ENCODE peak calls at places on chromosomes 12 and 14, in six cellular contexts. One of them, this sample, is unnamed.

GRCh38 chr12:94592080-94592479 is 58.3 kb downstream of the TMCC3 start:
- DNase-seq in GM10248: no peak
- DNase-seq in suprapubic skin: no peak
- DNase-seq in anterior cingulate cortex: no peak
- DNase-seq in GM12878: no peak
- DNase-seq in stimulated activated CD8-positive, alpha-beta memory T cell treated with anti-CD3 and anti-CD28 coated beads, Interleukin-4, amount 100 ng/mL, for 1 hour: no peak
- DNase-seq in this sample: no peak

GRCh38 chr12:122949405-122949804 is 16.9 kb downstream of the ABCB9 start:
- DNase-seq in GM10248: no peak
- DNase-seq in suprapubic skin: no peak
- DNase-seq in anterior cingulate cortex: no peak
- DNase-seq in GM12878: no peak
- DNase-seq in stimulated activated CD8-positive, alpha-beta memory T cell treated with anti-CD3 and anti-CD28 coated beads, Interleukin-4, amount 100 ng/mL, for 1 hour: no peak
- DNase-seq in this sample: no peak

GRCh38 chr12:101527682-101528081 is 52.5 kb downstream of the SPIC start:
- DNase-seq in GM10248: no peak
- DNase-seq in suprapubic skin: no peak
- DNase-seq in anterior cingulate cortex: no peak
- DNase-seq in GM12878: no peak
- DNase-seq in stimulated activated CD8-positive, alpha-beta memory T cell treated with anti-CD3 and anti-CD28 coated beads, Interleukin-4, amount 100 ng/mL, for 1 hour: no peak
- DNase-seq in this sample: no peak

GRCh38 chr12:91053951-91054715 is 3.7 kb downstream of the KERA start:
- DNase-seq in GM10248: no peak
- DNase-seq in suprapubic skin: peak
- DNase-seq in anterior cingulate cortex: no peak
- DNase-seq in GM12878: no peak
- DNase-seq in stimulated activated CD8-positive, alpha-beta memory T cell treated with anti-CD3 and anti-CD28 coated beads, Interleukin-4, amount 100 ng/mL, for 1 hour: no peak
- DNase-seq in this sample: no peak

GRCh38 chr12:108914031-108914630 is 34.2 kb downstream of the DAO start:
- DNase-seq in GM10248: no peak
- DNase-seq in suprapubic skin: no peak
- DNase-seq in anterior cingulate cortex: peak
- DNase-seq in GM12878: no peak
- DNase-seq in stimulated activated CD8-positive, alpha-beta memory T cell treated with anti-CD3 and anti-CD28 coated beads, Interleukin-4, amount 100 ng/mL, for 1 hour: no peak
- DNase-seq in this sample: no peak

GRCh38 chr14:104107611-104108569 is 22.4 kb downstream of the ASPG start:
- DNase-seq in GM10248: no peak
- DNase-seq in suprapubic skin: peak
- DNase-seq in anterior cingulate cortex: no peak
- DNase-seq in GM12878: no peak
- DNase-seq in stimulated activated CD8-positive, alpha-beta memory T cell treated with anti-CD3 and anti-CD28 coated beads, Interleukin-4, amount 100 ng/mL, for 1 hour: no peak
- DNase-seq in this sample: no peak

GRCh38 chr14:65421201-65421981 is 8.9 kb downstream of the FUT8 start:
- DNase-seq in GM10248: no peak
- DNase-seq in suprapubic skin: no peak
- DNase-seq in anterior cingulate cortex: no peak
- DNase-seq in GM12878: no peak
- DNase-seq in stimulated activated CD8-positive, alpha-beta memory T cell treated with anti-CD3 and anti-CD28 coated beads, Interleukin-4, amount 100 ng/mL, for 1 hour: no peak
- DNase-seq in this sample: no peak

GRCh38 chr14:38992067-38992835 is 110.8 kb downstream of the SEC23A start:
- DNase-seq in GM10248: no peak
- DNase-seq in suprapubic skin: no peak
- DNase-seq in anterior cingulate cortex: no peak
- DNase-seq in GM12878: no peak
- DNase-seq in stimulated activated CD8-positive, alpha-beta memory T cell treated with anti-CD3 and anti-CD28 coated beads, Interleukin-4, amount 100 ng/mL, for 1 hour: no peak
- DNase-seq in this sample: no peak

GRCh38 chr14:93103392-93104080 is 12.2 kb downstream of the ITPK1 start:
- DNase-seq in GM10248: peak
- DNase-seq in suprapubic skin: no peak
- DNase-seq in anterior cingulate cortex: no peak
- DNase-seq in GM12878: peak
- DNase-seq in stimulated activated CD8-positive, alpha-beta memory T cell treated with anti-CD3 and anti-CD28 coated beads, Interleukin-4, amount 100 ng/mL, for 1 hour: peak
- DNase-seq in this sample: peak

GRCh38 chr12:51186465-51186864 is 13.5 kb upstream of the TFCP2 start:
- DNase-seq in GM10248: no peak
- DNase-seq in suprapubic skin: no peak
- DNase-seq in anterior cingulate cortex: no peak
- DNase-seq in GM12878: no peak
- DNase-seq in stimulated activated CD8-positive, alpha-beta memory T cell treated with anti-CD3 and anti-CD28 coated beads, Interleukin-4, amount 100 ng/mL, for 1 hour: no peak
- DNase-seq in this sample: no peak

GRCh38 chr12:46209914-46210834 is 58.7 kb downstream of the SLC38A1 start:
- DNase-seq in GM10248: no peak
- DNase-seq in suprapubic skin: no peak
- DNase-seq in anterior cingulate cortex: no peak
- DNase-seq in GM12878: peak
- DNase-seq in stimulated activated CD8-positive, alpha-beta memory T cell treated with anti-CD3 and anti-CD28 coated beads, Interleukin-4, amount 100 ng/mL, for 1 hour: no peak
- DNase-seq in this sample: peak

GRCh38 chr12:113310489-113310888 is 24.4 kb downstream of the SLC8B1 start:
- DNase-seq in GM10248: no peak
- DNase-seq in suprapubic skin: no peak
- DNase-seq in anterior cingulate cortex: no peak
- DNase-seq in GM12878: no peak
- DNase-seq in stimulated activated CD8-positive, alpha-beta memory T cell treated with anti-CD3 and anti-CD28 coated beads, Interleukin-4, amount 100 ng/mL, for 1 hour: no peak
- DNase-seq in this sample: no peak

GRCh38 chr14:86799244-86799647 is 1193.7 kb downstream of the GALC start:
- DNase-seq in GM10248: no peak
- DNase-seq in suprapubic skin: no peak
- DNase-seq in anterior cingulate cortex: no peak
- DNase-seq in GM12878: no peak
- DNase-seq in stimulated activated CD8-positive, alpha-beta memory T cell treated with anti-CD3 and anti-CD28 coated beads, Interleukin-4, amount 100 ng/mL, for 1 hour: no peak
- DNase-seq in this sample: no peak

GRCh38 chr12:96578526-96579125 is 89.2 kb downstream of the CFAP54 start:
- DNase-seq in GM10248: peak
- DNase-seq in suprapubic skin: no peak
- DNase-seq in anterior cingulate cortex: no peak
- DNase-seq in GM12878: peak
- DNase-seq in stimulated activated CD8-positive, alpha-beta memory T cell treated with anti-CD3 and anti-CD28 coated beads, Interleukin-4, amount 100 ng/mL, for 1 hour: no peak
- DNase-seq in this sample: peak

GRCh38 chr14:100532916-100533630 is 54.1 kb downstream of the BEGAIN start:
- DNase-seq in GM10248: no peak
- DNase-seq in suprapubic skin: peak
- DNase-seq in anterior cingulate cortex: no peak
- DNase-seq in GM12878: no peak
- DNase-seq in stimulated activated CD8-positive, alpha-beta memory T cell treated with anti-CD3 and anti-CD28 coated beads, Interleukin-4, amount 100 ng/mL, for 1 hour: no peak
- DNase-seq in this sample: no peak

GRCh38 chr12:57086951-57087688 is 1.8 kb upstream of the NAB2 start:
- DNase-seq in GM10248: peak
- DNase-seq in suprapubic skin: peak
- DNase-seq in anterior cingulate cortex: peak
- DNase-seq in GM12878: no peak
- DNase-seq in stimulated activated CD8-positive, alpha-beta memory T cell treated with anti-CD3 and anti-CD28 coated beads, Interleukin-4, amount 100 ng/mL, for 1 hour: peak
- DNase-seq in this sample: peak

GRCh38 chr12:81141220-81141619 is 63.3 kb downstream of the ACSS3 start:
- DNase-seq in GM10248: no peak
- DNase-seq in suprapubic skin: no peak
- DNase-seq in anterior cingulate cortex: no peak
- DNase-seq in GM12878: no peak
- DNase-seq in stimulated activated CD8-positive, alpha-beta memory T cell treated with anti-CD3 and anti-CD28 coated beads, Interleukin-4, amount 100 ng/mL, for 1 hour: no peak
- DNase-seq in this sample: no peak

GRCh38 chr14:104390941-104391901 is 188.3 kb upstream of the C14orf180 start:
- DNase-seq in GM10248: no peak
- DNase-seq in suprapubic skin: peak
- DNase-seq in anterior cingulate cortex: no peak
- DNase-seq in GM12878: no peak
- DNase-seq in stimulated activated CD8-positive, alpha-beta memory T cell treated with anti-CD3 and anti-CD28 coated beads, Interleukin-4, amount 100 ng/mL, for 1 hour: no peak
- DNase-seq in this sample: no peak

GRCh38 chr12:55708695-55709233 is 1.1 kb upstream of the ITGA7 start:
- DNase-seq in GM10248: no peak
- DNase-seq in suprapubic skin: no peak
- DNase-seq in anterior cingulate cortex: no peak
- DNase-seq in GM12878: no peak
- DNase-seq in stimulated activated CD8-positive, alpha-beta memory T cell treated with anti-CD3 and anti-CD28 coated beads, Interleukin-4, amount 100 ng/mL, for 1 hour: no peak
- DNase-seq in this sample: no peak